ENCODE peak calls at places on chromosomes 1 and 21, in nine cellular contexts. One of them, this sample, is unnamed.

GRCh38 chr1:14320518-14320917 is 278.0 kb upstream of the KAZN start:
- DNase-seq in astrocyte: peak
- DNase-seq in fibroblast of lung: peak
- DNase-seq in neural progenitor cell: no peak
- DNase-seq in PC-9: no peak
- DNase-seq in HCT116: no peak
- DNase-seq in PC-3: peak
- DNase-seq in GM23248: peak
- DNase-seq in K562: no peak
- DNase-seq in this sample: peak

GRCh38 chr1:41109316-41110263 is 88.1 kb upstream of the SLFNL1 start:
- DNase-seq in astrocyte: peak
- DNase-seq in fibroblast of lung: peak
- DNase-seq in neural progenitor cell: no peak
- DNase-seq in PC-9: peak
- DNase-seq in HCT116: peak
- DNase-seq in PC-3: peak
- DNase-seq in GM23248: peak
- DNase-seq in K562: peak
- DNase-seq in this sample: peak

GRCh38 chr21:39004776-39005605 is 178.3 kb downstream of the PSMG1 start:
- DNase-seq in astrocyte: peak
- DNase-seq in fibroblast of lung: peak
- DNase-seq in neural progenitor cell: no peak
- DNase-seq in PC-9: no peak
- DNase-seq in HCT116: no peak
- DNase-seq in PC-3: no peak
- DNase-seq in GM23248: no peak
- DNase-seq in K562: peak
- DNase-seq in this sample: no peak

GRCh38 chr1:17509320-17509719 is 30.2 kb upstream of the ARHGEF10L start:
- DNase-seq in astrocyte: no peak
- DNase-seq in fibroblast of lung: no peak
- DNase-seq in neural progenitor cell: no peak
- DNase-seq in PC-9: no peak
- DNase-seq in HCT116: no peak
- DNase-seq in PC-3: no peak
- DNase-seq in GM23248: no peak
- DNase-seq in K562: no peak
- DNase-seq in this sample: no peak

GRCh38 chr1:107433635-107434378 is 293.0 kb downstream of the NTNG1 start:
- DNase-seq in astrocyte: no peak
- DNase-seq in fibroblast of lung: no peak
- DNase-seq in neural progenitor cell: no peak
- DNase-seq in PC-9: no peak
- DNase-seq in HCT116: no peak
- DNase-seq in PC-3: no peak
- DNase-seq in GM23248: no peak
- DNase-seq in K562: no peak
- DNase-seq in this sample: no peak

GRCh38 chr1:204455063-204455830 is 39.4 kb downstream of the PIK3C2B start:
- DNase-seq in astrocyte: no peak
- DNase-seq in fibroblast of lung: no peak
- DNase-seq in neural progenitor cell: peak
- DNase-seq in PC-9: no peak
- DNase-seq in HCT116: no peak
- DNase-seq in PC-3: no peak
- DNase-seq in GM23248: no peak
- DNase-seq in K562: no peak
- DNase-seq in this sample: no peak

GRCh38 chr1:56424744-56425493 is 154.4 kb downstream of the PLPP3 start:
- DNase-seq in astrocyte: peak
- DNase-seq in fibroblast of lung: peak
- DNase-seq in neural progenitor cell: peak
- DNase-seq in PC-9: no peak
- DNase-seq in HCT116: peak
- DNase-seq in PC-3: peak
- DNase-seq in GM23248: peak
- DNase-seq in K562: no peak
- DNase-seq in this sample: no peak

GRCh38 chr1:26923711-26924110 is 2.2 kb downstream of the NUDC start:
- DNase-seq in astrocyte: no peak
- DNase-seq in fibroblast of lung: peak
- DNase-seq in neural progenitor cell: no peak
- DNase-seq in PC-9: no peak
- DNase-seq in HCT116: no peak
- DNase-seq in PC-3: peak
- DNase-seq in GM23248: peak
- DNase-seq in K562: no peak
- DNase-seq in this sample: no peak

GRCh38 chr1:178093150-178093957 is 550 bp upstream of the RASAL2 start:
- DNase-seq in astrocyte: peak
- DNase-seq in fibroblast of lung: peak
- DNase-seq in neural progenitor cell: peak
- DNase-seq in PC-9: peak
- DNase-seq in HCT116: peak
- DNase-seq in PC-3: peak
- DNase-seq in GM23248: peak
- DNase-seq in K562: peak
- DNase-seq in this sample: peak

GRCh38 chr1:60898987-60899386 is 183.4 kb upstream of the NFIA start:
- DNase-seq in astrocyte: no peak
- DNase-seq in fibroblast of lung: no peak
- DNase-seq in neural progenitor cell: no peak
- DNase-seq in PC-9: no peak
- DNase-seq in HCT116: no peak
- DNase-seq in PC-3: no peak
- DNase-seq in GM23248: no peak
- DNase-seq in K562: no peak
- DNase-seq in this sample: no peak

GRCh38 chr1:236083650-236084385 is 18.9 kb upstream of the NID1 start:
- DNase-seq in astrocyte: peak
- DNase-seq in fibroblast of lung: peak
- DNase-seq in neural progenitor cell: no peak
- DNase-seq in PC-9: no peak
- DNase-seq in HCT116: no peak
- DNase-seq in PC-3: no peak
- DNase-seq in GM23248: peak
- DNase-seq in K562: no peak
- DNase-seq in this sample: no peak

GRCh38 chr1:2812939-2813653 is 11.6 kb upstream of the TTC34 start:
- DNase-seq in astrocyte: no peak
- DNase-seq in fibroblast of lung: no peak
- DNase-seq in neural progenitor cell: no peak
- DNase-seq in PC-9: no peak
- DNase-seq in HCT116: no peak
- DNase-seq in PC-3: no peak
- DNase-seq in GM23248: no peak
- DNase-seq in K562: no peak
- DNase-seq in this sample: no peak

GRCh38 chr1:207872655-207873054 is 38.3 kb downstream of the CD34 start:
- DNase-seq in astrocyte: no peak
- DNase-seq in fibroblast of lung: no peak
- DNase-seq in neural progenitor cell: no peak
- DNase-seq in PC-9: no peak
- DNase-seq in HCT116: no peak
- DNase-seq in PC-3: no peak
- DNase-seq in GM23248: no peak
- DNase-seq in K562: no peak
- DNase-seq in this sample: no peak

GRCh38 chr21:17805966-17806365 is 13.2 kb downstream of the C21orf91 start:
- DNase-seq in astrocyte: no peak
- DNase-seq in fibroblast of lung: no peak
- DNase-seq in neural progenitor cell: no peak
- DNase-seq in PC-9: no peak
- DNase-seq in HCT116: no peak
- DNase-seq in PC-3: no peak
- DNase-seq in GM23248: no peak
- DNase-seq in K562: no peak
- DNase-seq in this sample: no peak

GRCh38 chr21:15441060-15441493 is 288.7 kb upstream of the USP25 start:
- DNase-seq in astrocyte: no peak
- DNase-seq in fibroblast of lung: no peak
- DNase-seq in neural progenitor cell: peak
- DNase-seq in PC-9: no peak
- DNase-seq in HCT116: no peak
- DNase-seq in PC-3: no peak
- DNase-seq in GM23248: no peak
- DNase-seq in K562: no peak
- DNase-seq in this sample: no peak

GRCh38 chr1:3066826-3067225 is 2.2 kb upstream of the PRDM16 start:
- DNase-seq in astrocyte: no peak
- DNase-seq in fibroblast of lung: no peak
- DNase-seq in neural progenitor cell: no peak
- DNase-seq in PC-9: no peak
- DNase-seq in HCT116: no peak
- DNase-seq in PC-3: no peak
- DNase-seq in GM23248: no peak
- DNase-seq in K562: no peak
- DNase-seq in this sample: no peak

GRCh38 chr1:46451948-46452930 is 37.4 kb upstream of the DMBX1 start:
- DNase-seq in astrocyte: no peak
- DNase-seq in fibroblast of lung: no peak
- DNase-seq in neural progenitor cell: no peak
- DNase-seq in PC-9: no peak
- DNase-seq in HCT116: no peak
- DNase-seq in PC-3: no peak
- DNase-seq in GM23248: no peak
- DNase-seq in K562: no peak
- DNase-seq in this sample: no peak

GRCh38 chr21:37043818-37044217 is 29.1 kb downstream of the PIGP start:
- DNase-seq in astrocyte: no peak
- DNase-seq in fibroblast of lung: no peak
- DNase-seq in neural progenitor cell: no peak
- DNase-seq in PC-9: no peak
- DNase-seq in HCT116: no peak
- DNase-seq in PC-3: no peak
- DNase-seq in GM23248: no peak
- DNase-seq in K562: no peak
- DNase-seq in this sample: no peak
- H3K27ac ChIP-seq in astrocyte: no peak
- H3K27ac ChIP-seq in fibroblast of lung: no peak
- H3K27ac ChIP-seq in neural progenitor cell: no peak
- H3K27ac ChIP-seq in PC-9: no peak
- H3K27ac ChIP-seq in HCT116: no peak
- H3K27ac ChIP-seq in PC-3: no peak
- H3K27ac ChIP-seq in GM23248: no peak
- H3K27ac ChIP-seq in K562: no peak
- H3K27ac ChIP-seq in this sample: no peak

DNA sequence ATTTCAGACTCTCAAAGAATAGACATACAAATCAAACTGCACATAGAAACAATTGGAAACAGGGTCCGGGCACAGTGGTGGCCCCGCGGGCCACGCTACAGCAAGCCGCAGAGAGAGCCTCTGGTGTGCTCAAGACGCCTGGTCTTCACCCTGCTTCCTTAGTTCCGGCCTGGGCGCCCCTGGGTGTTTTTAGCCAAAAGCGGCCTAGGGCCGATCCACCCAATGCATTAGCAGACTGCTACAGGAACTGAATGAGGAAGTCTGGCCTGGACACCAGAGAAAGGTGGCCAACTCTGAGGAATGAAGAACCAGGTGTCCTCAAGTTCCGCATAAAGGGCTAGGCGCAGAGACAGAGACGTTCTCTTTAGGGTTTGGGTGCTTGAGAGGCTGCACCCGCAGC is 1.7 kb downstream of the PRRX1 start:
- DNase-seq in astrocyte: no peak
- DNase-seq in fibroblast of lung: peak
- DNase-seq in neural progenitor cell: peak
- DNase-seq in PC-9: no peak
- DNase-seq in HCT116: no peak
- DNase-seq in PC-3: no peak
- DNase-seq in GM23248: peak
- DNase-seq in K562: no peak
- DNase-seq in this sample: no peak
- TF ChIP-seq EZH2 in astrocyte: no peak
- TF ChIP-seq EZH2 in fibroblast of lung: no peak
- TF ChIP-seq EZH2 in neural progenitor cell: peak
- TF ChIP-seq EZH2 in PC-9: no peak
- TF ChIP-seq EZH2 in HCT116: no peak
- TF ChIP-seq EZH2 in PC-3: no peak
- TF ChIP-seq EZH2 in GM23248: no peak
- TF ChIP-seq EZH2 in K562: no peak
- TF ChIP-seq EZH2 in this sample: no peak

DNA sequence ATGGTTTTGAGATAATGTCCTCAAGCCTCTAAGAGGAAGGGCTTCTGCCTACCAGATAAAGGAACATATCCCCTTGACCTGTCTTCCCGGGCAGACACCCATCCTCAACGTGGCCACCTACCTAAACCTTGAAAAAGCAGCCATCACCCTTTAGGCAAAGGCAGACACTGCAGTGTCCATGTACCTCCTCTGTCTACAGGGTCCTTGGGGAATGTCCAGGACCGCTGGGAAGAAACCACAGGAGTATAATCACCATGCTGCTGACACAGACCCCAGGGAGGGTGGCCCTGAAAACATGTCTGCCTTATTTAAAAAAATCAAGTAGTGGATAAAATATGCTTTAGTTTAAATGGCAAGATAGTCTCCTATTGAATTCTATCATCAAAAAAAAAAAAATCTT is 16.6 kb downstream of the BCAR3 start:
- DNase-seq in astrocyte: peak
- DNase-seq in fibroblast of lung: peak
- DNase-seq in neural progenitor cell: no peak
- DNase-seq in PC-9: no peak
- DNase-seq in HCT116: no peak
- DNase-seq in PC-3: no peak
- DNase-seq in GM23248: no peak
- DNase-seq in K562: no peak
- DNase-seq in this sample: no peak
- H3K27ac ChIP-seq in astrocyte: peak
- H3K27ac ChIP-seq in fibroblast of lung: peak
- H3K27ac ChIP-seq in neural progenitor cell: no peak
- H3K27ac ChIP-seq in PC-9: peak
- H3K27ac ChIP-seq in HCT116: peak
- H3K27ac ChIP-seq in PC-3: peak
- H3K27ac ChIP-seq in GM23248: peak
- H3K27ac ChIP-seq in K562: peak
- H3K27ac ChIP-seq in this sample: peak

DNA sequence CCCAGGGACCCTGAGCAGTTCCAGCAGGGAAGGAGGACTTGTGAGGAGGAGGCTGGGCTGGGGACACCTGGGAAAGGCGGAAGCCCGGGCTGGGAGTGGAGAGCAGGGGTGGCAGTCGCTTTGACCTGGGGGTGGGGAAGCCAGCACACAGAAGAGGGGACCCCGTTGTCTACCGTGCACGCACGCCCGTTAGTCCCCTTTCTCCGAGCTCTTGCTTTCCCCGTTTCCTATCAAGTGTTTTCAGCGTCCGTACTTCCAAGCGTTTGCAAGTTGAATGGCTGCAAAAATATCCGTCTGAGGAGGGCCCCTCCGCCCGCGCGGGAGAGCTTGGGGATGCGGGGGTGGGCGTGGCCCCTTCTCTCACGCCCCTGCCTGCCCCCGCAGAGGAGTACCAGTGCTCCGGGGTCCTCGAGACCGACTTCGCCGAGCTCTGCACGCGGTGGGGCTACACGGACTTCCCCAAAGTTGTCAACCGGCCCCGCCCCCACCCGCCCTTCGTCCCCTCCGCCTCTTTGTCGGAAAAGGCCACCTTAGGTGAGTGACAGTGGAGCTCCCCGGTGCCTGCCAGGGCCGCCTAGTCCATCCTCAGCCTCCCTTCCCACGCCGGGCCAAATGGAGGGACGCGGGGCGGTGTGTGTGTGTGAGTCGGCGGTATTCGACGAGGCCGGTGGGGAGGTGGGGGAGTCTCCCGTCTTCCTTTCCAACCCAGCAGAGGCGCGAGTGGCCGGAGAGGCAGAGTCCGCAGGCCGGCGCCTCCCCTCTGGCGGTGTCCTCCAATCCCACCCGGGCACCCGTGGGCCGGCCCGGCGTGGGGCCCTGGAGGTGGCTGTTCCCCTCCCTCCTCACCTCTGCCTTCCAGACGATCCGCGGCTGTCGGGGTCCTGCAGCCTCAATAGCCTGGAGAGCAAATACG is 3.4 kb downstream of the LRRC71 start:
- DNase-seq in astrocyte: no peak
- DNase-seq in fibroblast of lung: no peak
- DNase-seq in neural progenitor cell: peak
- DNase-seq in PC-9: no peak
- DNase-seq in HCT116: no peak
- DNase-seq in PC-3: no peak
- DNase-seq in GM23248: peak
- DNase-seq in K562: peak
- DNase-seq in this sample: no peak
- TF ChIP-seq EZH2 in astrocyte: peak
- TF ChIP-seq EZH2 in fibroblast of lung: peak
- TF ChIP-seq EZH2 in neural progenitor cell: peak
- TF ChIP-seq EZH2 in PC-9: no peak
- TF ChIP-seq EZH2 in HCT116: no peak
- TF ChIP-seq EZH2 in PC-3: no peak
- TF ChIP-seq EZH2 in GM23248: peak
- TF ChIP-seq EZH2 in K562: no peak
- TF ChIP-seq EZH2 in this sample: peak